ENCODE peak calls at places on chromosome 18, in seven cellular contexts. L is IMR-90, S is GM12878, K is right lobe of liver, D is adrenal gland, H is prostate gland, I is NB4. Y is an unnamed sample.

GRCh38 chr18:21277578-21277977 is 35.5 kb downstream of the GREB1L start:
- DNase-seq in K (no peak), I (no peak), L (no peak), H (no peak), S (no peak), D (no peak), Y (no peak)

GRCh38 chr18:46660955-46661749 is 4.1 kb upstream of the LOXHD1 start:
- DNase-seq in H (no peak), K (no peak), I (no peak), S (no peak), D (peak; percentile 40), L (peak; percentile 31), Y (no peak)

GRCh38 chr18:22293417-22293816 is 124.0 kb downstream of the GATA6 start:
- DNase-seq in S (no peak), L (no peak), D (peak; percentile 82), H (no peak), K (no peak), I (peak; percentile 45), Y (no peak)

GRCh38 chr18:25097119-25098114 is 254.5 kb downstream of the ZNF521 start:
- DNase-seq in L (peak; percentile 73), S (no peak), D (no peak), I (no peak), H (no peak), K (no peak), Y (no peak)

GRCh38 chr18:35458677-35459441 is 38.9 kb downstream of the INO80C start:
- DNase-seq in H (no peak), S (peak; percentile 20), D (peak; percentile 92), K (peak; percentile 59), L (peak; percentile 79), I (no peak), Y (no peak)

GRCh38 chr18:2223394-2223793 is 347.9 kb downstream of the METTL4 start:
- DNase-seq in H (no peak), I (no peak), D (no peak), L (no peak), K (no peak), S (no peak), Y (no peak)

GRCh38 chr18:35697869-35698268 is 116.3 kb downstream of the GALNT1 start:
- DNase-seq in S (no peak), I (no peak), H (no peak), K (no peak), D (no peak), L (no peak), Y (no peak)

GRCh38 chr18:23981369-23981768 is 33.2 kb upstream of the TTC39C start:
- DNase-seq in L (no peak), H (no peak), I (no peak), S (peak; percentile 59), K (no peak), D (no peak), Y (no peak)

GRCh38 chr18:76374330-76375281 is 120.4 kb downstream of the ZNF516 start:
- DNase-seq in I (no peak), K (no peak), H (no peak), L (no peak), D (no peak), S (peak; percentile 39), Y (no peak)

GRCh38 chr18:49843131-49843530 is 29.8 kb upstream of the ACAA2 start:
- DNase-seq in D (no peak), H (no peak), L (no peak), I (no peak), S (no peak), K (peak; percentile 39), Y (no peak)

GRCh38 chr18:27921392-27921791 is 255.5 kb downstream of the CDH2 start:
- DNase-seq in L (no peak), D (no peak), H (no peak), S (no peak), I (no peak), K (no peak), Y (no peak)

GRCh38 chr18:59835656-59836379 is 64.0 kb upstream of the PMAIP1 start:
- DNase-seq in I (no peak), K (no peak), H (no peak), D (no peak), S (no peak), L (peak; percentile 17), Y (no peak)

GRCh38 chr18:47772374-47773248 is 157.8 kb downstream of the SMAD2 start:
- DNase-seq in L (peak; percentile 42), I (peak; percentile 68), K (peak; percentile 64), S (no peak), D (peak; percentile 86), H (no peak), Y (peak; percentile 34)

GRCh38 chr18:47779381-47779780 is 151.1 kb downstream of the SMAD2 start:
- DNase-seq in K (no peak), S (no peak), L (no peak), H (no peak), D (no peak), I (no peak), Y (no peak)

GRCh38 chr18:47773931-47774330 is 156.5 kb downstream of the SMAD2 start:
- DNase-seq in S (no peak), H (no peak), I (no peak), L (no peak), K (no peak), D (no peak), Y (no peak)

GRCh38 chr18:47777626-47778025 is 152.8 kb downstream of the SMAD2 start:
- DNase-seq in K (no peak), D (no peak), S (no peak), H (no peak), L (no peak), I (no peak), Y (no peak)

DNA sequence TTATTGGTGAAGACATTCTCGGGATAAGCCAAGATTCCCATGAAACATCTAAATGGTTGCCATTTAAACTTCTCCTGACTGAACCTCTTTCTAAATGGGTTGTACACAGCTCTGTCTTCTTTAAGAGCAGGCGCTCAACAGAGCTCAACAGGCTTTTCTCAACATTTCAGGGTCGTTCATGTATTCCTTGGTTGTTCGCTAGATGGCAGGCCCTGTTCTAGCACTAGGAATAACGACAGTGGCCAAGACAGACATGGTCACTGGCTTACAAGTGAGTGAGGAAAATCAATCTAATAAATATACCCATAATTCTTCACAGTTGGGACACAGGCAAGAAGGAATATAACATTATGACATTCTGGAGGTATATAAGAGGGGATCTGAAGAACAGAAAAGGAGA is 154.5 kb downstream of the SMAD2 start:
- DNase-seq in S (no peak), L (peak; percentile 21), K (no peak), D (no peak), I (no peak), H (no peak), Y (no peak)
- TF ChIP-seq CTCF in S (no peak), L (peak; percentile 39), K (no peak), D (peak; percentile 27), I (no peak), H (no peak), Y (no peak)

GRCh38 chr18:74147491-74147778 is 199 bp downstream of the FBXO15 start:
- DNase-seq in D (no peak), S (no peak), I (no peak), H (no peak), K (no peak), L (no peak), Y (no peak)

GRCh38 chr18:74152270-74152669 is 3.9 kb downstream of the TIMM21 start:
- DNase-seq in K (no peak), S (no peak), L (no peak), H (no peak), I (no peak), D (no peak), Y (no peak)

GRCh38 chr18:74146756-74147155 is 878 bp downstream of the FBXO15 start:
- DNase-seq in I (no peak), H (no peak), D (no peak), L (peak; percentile 92), S (no peak), K (no peak), Y (no peak)

GRCh38 chr18:74148543-74149070 is 284 bp downstream of the TIMM21 start:
- DNase-seq in I (no peak), K (no peak), H (no peak), L (no peak), D (no peak), S (no peak), Y (no peak)

GRCh38 chr18:74147779-74148542 is at the start of the genes FBXO15 and TIMM21:
- DNase-seq in I (peak; percentile 97), K (peak; percentile 98), S (peak; percentile 94), H (peak; percentile 91), D (peak; percentile 97), L (peak; percentile 96), Y (peak; percentile 90)
- TF ChIP-seq POLR2A in I (peak; percentile 64), K (peak; percentile 71), S (peak; percentile 77), H (peak; percentile 33), D (peak; percentile 28), L (peak; percentile 5), Y (no peak)

DNA sequence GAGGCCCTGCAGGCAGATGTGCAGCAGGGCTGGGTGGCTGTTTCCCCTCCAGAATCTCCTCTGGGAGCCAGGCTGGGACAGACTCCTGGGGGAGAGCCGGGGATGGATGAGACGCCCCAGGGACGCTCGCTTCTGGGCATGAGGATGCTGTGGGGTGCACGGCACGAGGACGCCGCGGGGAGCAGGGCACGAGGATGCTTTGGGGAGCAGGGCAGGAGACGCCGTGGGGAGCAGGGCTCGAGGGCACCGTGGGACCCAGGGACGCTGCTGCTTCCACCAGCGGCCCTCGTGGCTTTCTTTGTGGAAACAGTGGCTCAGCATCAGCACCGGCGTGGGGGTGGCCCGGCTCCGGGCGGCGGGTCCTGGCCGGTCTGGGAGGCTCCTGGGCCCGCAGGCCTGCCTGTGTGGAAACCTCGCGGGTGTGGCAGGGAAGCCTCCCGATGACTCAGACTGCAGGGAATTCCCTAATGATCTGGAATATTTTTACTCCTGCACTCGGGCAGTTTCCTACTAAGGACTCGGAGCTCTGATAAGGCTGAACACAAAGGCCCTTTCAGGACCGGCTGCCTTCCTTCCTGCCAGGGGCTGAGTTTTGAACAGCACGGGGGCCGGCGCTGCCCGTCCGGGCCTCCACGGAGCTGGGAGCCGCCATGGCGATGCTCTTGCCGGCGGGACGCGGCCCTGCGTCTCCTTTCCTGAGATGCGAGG is 62.6 kb downstream of the NFATC1 start:
- DNase-seq in H (no peak), D (peak; percentile 46), L (peak; percentile 84), K (no peak), S (no peak), I (no peak), Y (no peak)
- H3K4me3 ChIP-seq in H (no peak overlapping the region), D (no peak overlapping the region), L (no peak overlapping the region), K (no peak overlapping the region), S (no peak overlapping the region), I (no peak overlapping the region), Y (peak overlapping the region; percentile 16)

DNA sequence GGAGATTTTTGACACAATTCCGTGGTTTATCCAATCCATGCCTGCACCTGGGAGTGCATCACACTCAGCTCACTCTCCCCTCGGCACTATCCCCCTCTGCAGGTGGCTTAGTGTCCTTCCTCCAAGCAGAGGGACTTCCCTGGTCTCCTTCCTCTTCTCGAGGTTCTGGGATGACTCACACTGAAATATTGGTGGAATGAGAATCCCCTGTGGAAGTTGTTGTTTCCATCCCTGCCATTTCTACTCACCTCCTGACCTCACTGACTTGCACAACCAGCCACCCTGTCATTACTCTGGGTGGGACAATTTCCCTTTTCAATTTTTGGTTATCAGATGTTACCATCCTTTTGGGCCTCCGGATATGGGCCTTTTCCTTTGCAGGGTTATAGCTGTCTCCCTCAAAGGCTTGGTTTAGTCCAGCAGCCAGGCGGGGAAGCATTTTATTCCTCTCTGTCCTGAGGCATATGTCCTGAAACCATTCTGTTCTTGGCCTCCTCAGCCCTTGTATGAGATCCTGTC is 59.9 kb downstream of the PTPRM start:
- DNase-seq in K (no peak), L (peak; percentile 80), I (no peak), D (peak; percentile 35), H (no peak), S (no peak), Y (no peak)
- TF ChIP-seq CTCF in K (peak; percentile 16), L (peak; percentile 49), I (no peak), D (no peak), H (no peak), S (no peak), Y (no peak)

Y was measured in breast epithelium.